ENCODE peak calls at places on chromosomes 4 and X, in seven cellular contexts. One of them, this sample, is unnamed.

GRCh38 chr4:113452868-113453620 is 308.5 kb downstream of the CAMK2D start:
- DNase-seq in stomach: no peak
- DNase-seq in suprapubic skin: no peak
- DNase-seq in upper lobe of left lung: no peak
- DNase-seq in spleen: no peak
- DNase-seq in K562: no peak
- DNase-seq in HCT116: no peak
- DNase-seq in this sample: no peak

GRCh38 chrX:138128025-138128671 is 562.2 kb downstream of the ZIC3 start:
- DNase-seq in stomach: no peak
- DNase-seq in suprapubic skin: no peak
- DNase-seq in upper lobe of left lung: no peak
- DNase-seq in spleen: no peak
- DNase-seq in K562: peak
- DNase-seq in HCT116: peak
- DNase-seq in this sample: peak

GRCh38 chr4:136690363-136690762 is 841.9 kb downstream of the PCDH18 start:
- DNase-seq in stomach: no peak
- DNase-seq in suprapubic skin: no peak
- DNase-seq in upper lobe of left lung: no peak
- DNase-seq in spleen: no peak
- DNase-seq in K562: no peak
- DNase-seq in HCT116: no peak
- DNase-seq in this sample: no peak

GRCh38 chr4:108247511-108248088 is 78.9 kb upstream of the LEF1 start:
- DNase-seq in stomach: no peak
- DNase-seq in suprapubic skin: no peak
- DNase-seq in upper lobe of left lung: no peak
- DNase-seq in spleen: no peak
- DNase-seq in K562: no peak
- DNase-seq in HCT116: peak
- DNase-seq in this sample: no peak

GRCh38 chrX:151958101-151958500 is 16.4 kb downstream of the GABRE start:
- DNase-seq in stomach: no peak
- DNase-seq in suprapubic skin: no peak
- DNase-seq in upper lobe of left lung: no peak
- DNase-seq in spleen: no peak
- DNase-seq in K562: no peak
- DNase-seq in HCT116: no peak
- DNase-seq in this sample: no peak

GRCh38 chrX:150032742-150033141 is 94.5 kb upstream of the EOLA2 start:
- DNase-seq in stomach: no peak
- DNase-seq in suprapubic skin: no peak
- DNase-seq in upper lobe of left lung: no peak
- DNase-seq in spleen: no peak
- DNase-seq in K562: no peak
- DNase-seq in HCT116: no peak
- DNase-seq in this sample: no peak

GRCh38 chr4:86117781-86118302 is 242.0 kb downstream of the MAPK10 start:
- DNase-seq in stomach: no peak
- DNase-seq in suprapubic skin: no peak
- DNase-seq in upper lobe of left lung: no peak
- DNase-seq in spleen: no peak
- DNase-seq in K562: no peak
- DNase-seq in HCT116: no peak
- DNase-seq in this sample: no peak

GRCh38 chrX:134747006-134747405 is 88.7 kb upstream of the PLAC1 start:
- DNase-seq in stomach: no peak
- DNase-seq in suprapubic skin: no peak
- DNase-seq in upper lobe of left lung: no peak
- DNase-seq in spleen: no peak
- DNase-seq in K562: no peak
- DNase-seq in HCT116: no peak
- DNase-seq in this sample: no peak

GRCh38 chr4:25826074-25826752 is 36.6 kb downstream of the SEL1L3 start:
- DNase-seq in stomach: no peak
- DNase-seq in suprapubic skin: no peak
- DNase-seq in upper lobe of left lung: no peak
- DNase-seq in spleen: no peak
- DNase-seq in K562: no peak
- DNase-seq in HCT116: no peak
- DNase-seq in this sample: no peak

DNA sequence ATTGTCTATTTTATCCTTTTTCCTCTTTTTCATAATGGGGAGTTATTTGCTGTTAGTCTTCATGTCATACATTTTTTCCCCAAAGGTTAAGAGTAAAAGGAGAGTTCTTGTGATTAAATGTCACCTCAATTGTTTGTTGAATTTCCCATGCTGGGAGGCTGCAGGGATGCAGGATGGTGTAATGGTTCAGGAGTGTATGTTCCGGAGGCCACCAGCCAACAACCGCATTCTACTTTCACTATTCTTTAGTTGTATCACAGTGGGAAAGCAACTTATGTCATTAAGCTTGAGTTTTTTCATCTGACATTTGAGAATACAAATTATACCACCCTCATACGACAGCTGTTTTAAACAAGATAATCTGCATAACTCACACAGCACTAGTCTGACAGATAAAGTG is 15.4 kb downstream of the AFP start:
- DNase-seq in stomach: no peak
- DNase-seq in suprapubic skin: no peak
- DNase-seq in upper lobe of left lung: no peak
- DNase-seq in spleen: no peak
- DNase-seq in K562: no peak
- DNase-seq in HCT116: no peak
- DNase-seq in this sample: no peak
- TF ChIP-seq POLR2AphosphoS5 in stomach: no peak
- TF ChIP-seq POLR2AphosphoS5 in suprapubic skin: no peak
- TF ChIP-seq POLR2AphosphoS5 in upper lobe of left lung: no peak
- TF ChIP-seq POLR2AphosphoS5 in spleen: no peak
- TF ChIP-seq POLR2AphosphoS5 in K562: no peak
- TF ChIP-seq POLR2AphosphoS5 in HCT116: no peak
- TF ChIP-seq POLR2AphosphoS5 in this sample: no peak

DNA sequence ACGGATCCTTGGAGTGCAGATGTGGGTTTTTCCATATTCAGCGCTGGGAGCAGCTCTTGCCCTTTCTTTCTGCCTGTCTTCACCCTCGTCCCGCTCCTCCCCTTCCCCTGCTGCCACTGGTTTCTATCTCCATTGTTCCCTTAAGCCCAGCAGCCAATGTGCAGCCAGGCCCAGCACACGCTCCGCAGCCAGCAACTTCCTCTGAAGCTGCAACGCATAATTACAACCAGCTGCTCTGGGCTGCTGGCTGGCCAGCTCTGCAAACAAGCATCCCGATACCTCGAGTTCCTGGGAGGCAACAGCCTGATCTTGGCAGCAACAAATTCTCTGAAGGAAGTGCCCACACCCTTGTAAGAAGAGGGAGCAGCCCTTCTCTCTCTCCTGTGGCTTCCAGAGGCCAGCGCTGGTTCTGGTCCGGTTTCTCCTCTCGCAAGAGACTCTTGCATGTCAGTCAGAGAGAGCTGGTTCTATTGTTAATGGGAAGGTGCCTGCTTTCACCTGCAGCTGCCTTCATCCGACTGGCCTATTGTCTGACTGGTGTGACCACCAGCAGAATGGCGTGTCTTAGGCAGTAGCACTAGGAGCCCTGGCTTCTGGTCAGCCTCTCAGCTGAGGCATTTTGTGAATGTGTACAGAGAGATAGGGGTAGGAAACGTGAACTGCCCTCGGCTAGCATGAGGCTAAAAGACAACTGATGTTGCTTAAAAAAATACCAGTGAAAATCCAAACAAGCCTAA is 83.8 kb upstream of the MAML3 start:
- DNase-seq in stomach: peak
- DNase-seq in suprapubic skin: peak
- DNase-seq in upper lobe of left lung: peak
- DNase-seq in spleen: peak
- DNase-seq in K562: no peak
- DNase-seq in HCT116: no peak
- DNase-seq in this sample: no peak
- TF ChIP-seq POLR2A in stomach: no peak
- TF ChIP-seq POLR2A in suprapubic skin: no peak
- TF ChIP-seq POLR2A in upper lobe of left lung: no peak
- TF ChIP-seq POLR2A in spleen: no peak
- TF ChIP-seq POLR2A in K562: no peak
- TF ChIP-seq POLR2A in HCT116: no peak
- TF ChIP-seq POLR2A in this sample: no peak

GRCh38 chr4:118749347-118749988 is 64.3 kb downstream of the METTL14 start:
- DNase-seq in stomach: no peak
- DNase-seq in suprapubic skin: no peak
- DNase-seq in upper lobe of left lung: no peak
- DNase-seq in spleen: no peak
- DNase-seq in K562: no peak
- DNase-seq in HCT116: no peak
- DNase-seq in this sample: no peak

GRCh38 chr4:118742050-118742449 is 56.9 kb downstream of the METTL14 start:
- DNase-seq in stomach: no peak
- DNase-seq in suprapubic skin: no peak
- DNase-seq in upper lobe of left lung: no peak
- DNase-seq in spleen: no peak
- DNase-seq in K562: no peak
- DNase-seq in HCT116: no peak
- DNase-seq in this sample: no peak

GRCh38 chr4:118745357-118745756 is 60.2 kb downstream of the METTL14 start:
- DNase-seq in stomach: no peak
- DNase-seq in suprapubic skin: no peak
- DNase-seq in upper lobe of left lung: no peak
- DNase-seq in spleen: no peak
- DNase-seq in K562: no peak
- DNase-seq in HCT116: no peak
- DNase-seq in this sample: no peak

GRCh38 chr4:118743867-118744266 is 58.7 kb downstream of the METTL14 start:
- DNase-seq in stomach: no peak
- DNase-seq in suprapubic skin: no peak
- DNase-seq in upper lobe of left lung: no peak
- DNase-seq in spleen: no peak
- DNase-seq in K562: no peak
- DNase-seq in HCT116: no peak
- DNase-seq in this sample: no peak

DNA sequence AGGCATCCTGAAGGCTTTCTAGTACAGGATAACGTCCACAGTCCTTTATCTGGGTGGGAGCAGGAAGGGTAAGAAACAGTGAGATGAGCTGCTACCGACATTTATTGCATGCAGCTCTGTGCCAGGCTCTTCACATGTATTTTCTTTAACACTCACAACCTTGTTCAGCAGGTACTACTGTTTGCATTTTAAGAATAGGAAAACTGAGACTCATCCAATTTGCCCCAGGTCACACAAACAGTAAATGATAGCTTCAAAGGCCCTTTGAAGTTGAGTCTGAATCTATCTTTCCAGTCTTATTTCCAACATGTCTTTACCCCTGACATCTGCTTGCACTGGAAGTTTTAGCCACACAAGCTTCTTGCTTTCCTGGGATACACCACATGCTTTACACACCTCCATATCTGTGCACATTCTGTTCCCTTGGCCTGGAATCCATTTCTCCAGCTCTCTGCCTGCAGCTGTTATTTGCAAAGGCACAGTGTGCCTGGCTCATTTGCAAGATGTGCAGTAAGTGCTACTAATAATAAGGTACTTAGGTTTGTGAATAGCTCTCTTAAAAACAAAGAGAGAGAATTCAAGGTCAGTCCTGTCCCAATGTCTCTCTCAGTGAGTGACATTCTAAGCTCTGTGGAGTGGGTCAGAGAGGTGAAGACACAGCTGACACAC is 61.2 kb downstream of the METTL14 start:
- DNase-seq in stomach: no peak
- DNase-seq in suprapubic skin: no peak
- DNase-seq in upper lobe of left lung: peak
- DNase-seq in spleen: no peak
- DNase-seq in K562: no peak
- DNase-seq in HCT116: no peak
- DNase-seq in this sample: no peak
- TF ChIP-seq POLR2AphosphoS5 in stomach: no peak
- TF ChIP-seq POLR2AphosphoS5 in suprapubic skin: no peak
- TF ChIP-seq POLR2AphosphoS5 in upper lobe of left lung: no peak
- TF ChIP-seq POLR2AphosphoS5 in spleen: no peak
- TF ChIP-seq POLR2AphosphoS5 in K562: no peak
- TF ChIP-seq POLR2AphosphoS5 in HCT116: no peak
- TF ChIP-seq POLR2AphosphoS5 in this sample: no peak

GRCh38 chr4:150078041-150078995 is at the start of gene DCLK2:
- DNase-seq in stomach: peak
- DNase-seq in suprapubic skin: peak
- DNase-seq in upper lobe of left lung: peak
- DNase-seq in spleen: peak
- DNase-seq in K562: peak
- DNase-seq in HCT116: peak
- DNase-seq in this sample: peak
- TF ChIP-seq POLR2A in stomach: no peak
- TF ChIP-seq POLR2A in suprapubic skin: no peak
- TF ChIP-seq POLR2A in upper lobe of left lung: no peak
- TF ChIP-seq POLR2A in spleen: no peak
- TF ChIP-seq POLR2A in K562: no peak
- TF ChIP-seq POLR2A in HCT116: peak
- TF ChIP-seq POLR2A in this sample: no peak

DNA sequence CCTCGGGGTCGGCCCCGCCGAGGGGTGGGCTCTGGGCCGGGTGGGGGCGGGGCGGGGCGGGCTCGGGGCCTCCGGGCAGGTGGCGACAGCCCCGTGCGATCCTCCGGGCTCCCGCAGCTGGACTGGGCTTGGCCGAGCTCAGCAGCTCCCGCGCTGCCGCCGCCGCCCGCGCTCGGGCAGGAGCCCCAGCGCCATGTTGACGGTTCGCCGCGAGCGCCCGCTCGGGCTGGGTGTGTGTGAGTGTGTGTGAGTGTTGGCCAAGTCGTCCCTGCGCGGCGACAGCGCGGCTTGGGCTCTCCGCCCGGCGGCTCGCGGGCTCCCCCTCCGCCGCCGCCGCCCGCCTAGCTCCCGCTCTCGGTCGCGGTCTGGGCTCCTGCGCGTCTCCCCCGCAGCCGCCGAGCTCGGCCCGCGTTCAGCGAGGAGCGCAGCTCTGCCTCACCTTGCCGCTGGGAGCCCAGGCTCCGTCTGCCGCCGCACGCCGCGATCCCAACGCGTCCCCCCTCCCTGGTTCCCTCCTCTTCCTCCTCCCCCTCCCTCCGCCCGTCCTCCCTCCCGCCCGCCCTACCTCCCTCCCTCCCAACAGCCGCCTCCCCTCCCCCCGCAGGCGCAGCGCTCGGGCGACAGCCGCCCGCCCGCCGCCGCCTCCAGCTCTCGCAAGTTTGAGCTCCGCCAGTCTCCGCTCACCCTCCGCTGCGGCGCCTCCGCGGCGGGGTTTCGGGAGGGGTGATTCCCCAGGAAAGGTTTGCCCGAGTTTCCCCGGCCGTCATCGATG is at the start of gene BCOR:
- DNase-seq in stomach: peak
- DNase-seq in suprapubic skin: no peak
- DNase-seq in upper lobe of left lung: peak
- DNase-seq in spleen: peak
- DNase-seq in K562: peak
- DNase-seq in HCT116: no peak
- DNase-seq in this sample: peak
- TF ChIP-seq POLR2AphosphoS5 in stomach: peak
- TF ChIP-seq POLR2AphosphoS5 in suprapubic skin: no peak
- TF ChIP-seq POLR2AphosphoS5 in upper lobe of left lung: peak
- TF ChIP-seq POLR2AphosphoS5 in spleen: peak
- TF ChIP-seq POLR2AphosphoS5 in K562: peak
- TF ChIP-seq POLR2AphosphoS5 in HCT116: peak
- TF ChIP-seq POLR2AphosphoS5 in this sample: peak

This sample was measured in GM12892.